ENCODE peak calls at places on chromosome 10, in six cellular contexts. One of them, this sample, is unnamed.

GRCh38 chr10:47364911-47365310 is 16.7 kb downstream of the RBP3 start:
- DNase-seq in iPS DF 6.9: no peak
- DNase-seq in cardiac muscle cell: no peak
- DNase-seq in suprapubic skin: peak; percentile 54
- DNase-seq in mesendoderm: no peak
- DNase-seq in neuronal stem cell: no peak
- DNase-seq in this sample: no peak

GRCh38 chr10:97176226-97176625 is 9.5 kb downstream of the SLIT1 start:
- DNase-seq in iPS DF 6.9: no peak
- DNase-seq in mesendoderm: no peak
- DNase-seq in neuronal stem cell: no peak
- DNase-seq in suprapubic skin: no peak
- DNase-seq in cardiac muscle cell: no peak
- DNase-seq in this sample: no peak

GRCh38 chr10:16787361-16787791 is 29.8 kb downstream of the RSU1 start:
- DNase-seq in suprapubic skin: no peak
- DNase-seq in iPS DF 6.9: no peak
- DNase-seq in cardiac muscle cell: no peak
- DNase-seq in mesendoderm: no peak
- DNase-seq in neuronal stem cell: no peak
- DNase-seq in this sample: no peak

GRCh38 chr10:98316661-98317060 is 48.7 kb upstream of the LOXL4 start:
- DNase-seq in neuronal stem cell: no peak
- DNase-seq in suprapubic skin: no peak
- DNase-seq in iPS DF 6.9: no peak
- DNase-seq in cardiac muscle cell: no peak
- DNase-seq in mesendoderm: no peak
- DNase-seq in this sample: no peak

GRCh38 chr10:125113661-125114388 is 46.5 kb downstream of the CTBP2 start:
- DNase-seq in suprapubic skin: no peak
- DNase-seq in neuronal stem cell: no peak
- DNase-seq in iPS DF 6.9: no peak
- DNase-seq in mesendoderm: no peak
- DNase-seq in cardiac muscle cell: peak; percentile 56
- DNase-seq in this sample: no peak

GRCh38 chr10:3173173-3173878 is 744 bp upstream of the PITRM1 start:
- DNase-seq in mesendoderm: peak; percentile 99
- DNase-seq in suprapubic skin: peak; percentile 92
- DNase-seq in cardiac muscle cell: no peak
- DNase-seq in iPS DF 6.9: no peak
- DNase-seq in neuronal stem cell: no peak
- DNase-seq in this sample: peak; percentile 96

GRCh38 chr10:4074559-4075407 is 289.8 kb upstream of the KLF6 start:
- DNase-seq in mesendoderm: no peak
- DNase-seq in iPS DF 6.9: no peak
- DNase-seq in suprapubic skin: no peak
- DNase-seq in cardiac muscle cell: no peak
- DNase-seq in neuronal stem cell: no peak
- DNase-seq in this sample: no peak

GRCh38 chr10:114618722-114619121 is 39.4 kb downstream of the ABLIM1 start:
- DNase-seq in iPS DF 6.9: no peak
- DNase-seq in suprapubic skin: no peak
- DNase-seq in mesendoderm: no peak
- DNase-seq in neuronal stem cell: no peak
- DNase-seq in cardiac muscle cell: peak; percentile 72
- DNase-seq in this sample: no peak

GRCh38 chr10:36126076-36126475 is 484.0 kb upstream of the FZD8 start:
- DNase-seq in cardiac muscle cell: no peak
- DNase-seq in neuronal stem cell: no peak
- DNase-seq in mesendoderm: no peak
- DNase-seq in iPS DF 6.9: no peak
- DNase-seq in suprapubic skin: no peak
- DNase-seq in this sample: no peak

GRCh38 chr10:96287392-96288105 is 16.2 kb upstream of the BLNK start:
- DNase-seq in cardiac muscle cell: peak; percentile 18
- DNase-seq in mesendoderm: no peak
- DNase-seq in iPS DF 6.9: no peak
- DNase-seq in neuronal stem cell: no peak
- DNase-seq in suprapubic skin: no peak
- DNase-seq in this sample: no peak

GRCh38 chr10:132546567-132547420 is 9.2 kb downstream of the INPP5A start:
- DNase-seq in neuronal stem cell: no peak
- DNase-seq in iPS DF 6.9: no peak
- DNase-seq in mesendoderm: no peak
- DNase-seq in cardiac muscle cell: no peak
- DNase-seq in suprapubic skin: no peak
- DNase-seq in this sample: no peak

GRCh38 chr10:132543916-132544743 is 6.5 kb downstream of the INPP5A start:
- DNase-seq in neuronal stem cell: no peak
- DNase-seq in suprapubic skin: no peak
- DNase-seq in cardiac muscle cell: no peak
- DNase-seq in mesendoderm: no peak
- DNase-seq in iPS DF 6.9: no peak
- DNase-seq in this sample: no peak

GRCh38 chr10:132547421-132547861 is 9.9 kb downstream of the INPP5A start:
- DNase-seq in cardiac muscle cell: no peak
- DNase-seq in suprapubic skin: no peak
- DNase-seq in mesendoderm: no peak
- DNase-seq in neuronal stem cell: no peak
- DNase-seq in iPS DF 6.9: no peak
- DNase-seq in this sample: no peak

GRCh38 chr10:132544744-132545658 is 7.4 kb downstream of the INPP5A start:
- DNase-seq in iPS DF 6.9: no peak
- DNase-seq in mesendoderm: no peak
- DNase-seq in suprapubic skin: no peak
- DNase-seq in cardiac muscle cell: no peak
- DNase-seq in neuronal stem cell: no peak
- DNase-seq in this sample: no peak

DNA sequence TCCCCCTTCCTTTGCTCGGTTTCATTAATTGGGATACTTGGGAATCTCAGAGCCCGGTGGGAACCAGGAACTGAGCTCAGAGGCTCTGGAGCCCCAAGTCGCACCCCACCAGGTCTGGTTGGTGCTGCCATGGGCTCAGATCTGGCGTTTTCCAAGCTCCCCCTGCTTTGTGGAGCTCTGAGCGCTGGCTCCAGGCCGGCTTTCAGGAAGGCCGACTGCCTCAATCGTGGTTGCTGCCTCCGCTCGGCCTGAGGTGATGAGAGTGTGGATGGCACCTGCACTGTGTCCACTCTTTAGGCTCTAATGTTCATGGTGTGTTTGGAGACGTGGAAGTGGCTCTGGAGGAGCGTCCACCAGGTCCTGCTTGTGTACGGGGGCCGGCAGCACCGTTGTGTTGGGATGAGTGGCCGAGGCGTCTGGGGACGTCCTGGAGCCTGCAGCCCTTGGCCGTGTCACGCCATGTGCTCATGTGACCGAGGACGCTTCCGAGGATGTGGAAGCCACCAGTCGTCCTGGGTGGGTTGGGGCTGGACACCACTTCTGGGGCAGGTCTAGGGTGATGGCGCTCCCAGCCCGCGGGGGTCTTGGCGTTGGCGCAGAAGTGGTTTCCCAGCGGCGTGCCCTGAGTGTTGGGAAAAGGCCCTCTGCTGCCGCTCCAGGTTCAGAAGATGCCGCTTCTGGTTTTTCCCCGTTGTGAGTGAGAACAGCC is 8.2 kb downstream of the INPP5A start:
- DNase-seq in neuronal stem cell: no peak
- DNase-seq in cardiac muscle cell: no peak
- DNase-seq in iPS DF 6.9: no peak
- DNase-seq in suprapubic skin: no peak
- DNase-seq in mesendoderm: no peak
- DNase-seq in this sample: no peak
- H3K27ac ChIP-seq in neuronal stem cell: no peak overlapping the region
- H3K27ac ChIP-seq in cardiac muscle cell: no peak overlapping the region
- H3K27ac ChIP-seq in iPS DF 6.9: no peak overlapping the region
- H3K27ac ChIP-seq in suprapubic skin: no peak overlapping the region
- H3K27ac ChIP-seq in mesendoderm: no peak overlapping the region
- H3K27ac ChIP-seq in this sample: no peak overlapping the region

GRCh38 chr10:71848325-71849277 is 2.5 kb downstream of the PSAP start:
- DNase-seq in mesendoderm: no peak
- DNase-seq in suprapubic skin: no peak
- DNase-seq in iPS DF 6.9: no peak
- DNase-seq in cardiac muscle cell: no peak
- DNase-seq in neuronal stem cell: no peak
- DNase-seq in this sample: no peak
- H3K4me3 ChIP-seq in mesendoderm: no peak overlapping the region
- H3K4me3 ChIP-seq in suprapubic skin: peak overlapping the region; percentile 100
- H3K4me3 ChIP-seq in iPS DF 6.9: no peak overlapping the region
- H3K4me3 ChIP-seq in cardiac muscle cell: no peak overlapping the region
- H3K4me3 ChIP-seq in neuronal stem cell: no peak overlapping the region
- H3K4me3 ChIP-seq in this sample: no peak overlapping the region

GRCh38 chr10:92688573-92688926 is 1.2 kb upstream of the HHEX start:
- DNase-seq in cardiac muscle cell: no peak
- DNase-seq in mesendoderm: no peak
- DNase-seq in neuronal stem cell: no peak
- DNase-seq in iPS DF 6.9: no peak
- DNase-seq in suprapubic skin: no peak
- DNase-seq in this sample: no peak

GRCh38 chr10:92690211-92691041 is 671 bp downstream of the HHEX start:
- DNase-seq in cardiac muscle cell: peak; percentile 6
- DNase-seq in neuronal stem cell: peak; percentile 29
- DNase-seq in suprapubic skin: no peak
- DNase-seq in mesendoderm: peak; percentile 51
- DNase-seq in iPS DF 6.9: no peak
- DNase-seq in this sample: peak; percentile 60

GRCh38 chr10:92689663-92690210 is at the start of gene HHEX:
- DNase-seq in iPS DF 6.9: peak; percentile 1
- DNase-seq in suprapubic skin: no peak
- DNase-seq in neuronal stem cell: peak; percentile 18
- DNase-seq in cardiac muscle cell: peak; percentile 52
- DNase-seq in mesendoderm: peak; percentile 52
- DNase-seq in this sample: no peak

GRCh38 chr10:92691042-92691590 is 1.4 kb downstream of the HHEX start:
- DNase-seq in neuronal stem cell: no peak
- DNase-seq in suprapubic skin: no peak
- DNase-seq in iPS DF 6.9: peak; percentile 4
- DNase-seq in cardiac muscle cell: no peak
- DNase-seq in mesendoderm: peak; percentile 60
- DNase-seq in this sample: no peak

DNA sequence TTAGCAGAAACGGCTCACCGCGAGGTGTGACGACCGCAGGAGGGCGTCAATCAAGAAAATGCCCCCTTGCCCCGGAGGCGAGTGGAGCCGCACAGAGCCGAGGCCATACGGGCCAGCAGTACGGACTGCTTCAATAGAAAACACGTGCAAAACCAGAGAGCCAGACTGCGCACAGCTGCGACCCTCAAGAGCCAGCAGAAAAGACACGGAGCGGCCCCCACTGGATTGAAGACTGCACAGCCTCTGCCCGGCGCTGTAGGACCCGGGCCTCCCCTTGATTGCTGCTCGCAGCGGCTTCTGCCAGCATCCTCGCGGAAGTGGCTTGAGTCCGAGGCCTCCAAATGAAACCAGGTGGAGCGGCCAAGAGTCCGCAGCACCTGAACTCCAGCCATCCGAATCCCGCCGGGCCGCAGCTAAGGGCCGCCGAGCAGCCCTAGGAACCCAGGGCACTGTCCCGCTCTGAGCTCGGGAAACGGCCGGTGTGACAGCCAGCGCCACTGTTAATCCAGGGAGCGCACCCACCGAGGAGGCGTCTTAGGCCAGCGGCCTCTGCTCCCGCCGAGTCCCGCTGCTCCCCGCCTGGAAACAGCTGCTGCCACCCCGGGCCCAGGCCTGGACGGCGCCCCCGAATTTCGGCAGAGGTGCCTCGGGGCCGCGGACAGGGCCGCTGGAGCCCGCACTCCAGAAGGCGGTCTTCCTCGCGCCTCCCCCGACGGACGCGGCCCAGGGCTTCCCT is 660 bp upstream of the HHEX start:
- DNase-seq in mesendoderm: peak; percentile 59
- DNase-seq in iPS DF 6.9: peak; percentile 25
- DNase-seq in neuronal stem cell: peak; percentile 29
- DNase-seq in suprapubic skin: no peak
- DNase-seq in cardiac muscle cell: peak; percentile 39
- DNase-seq in this sample: peak; percentile 64
- H3K27me3 ChIP-seq in mesendoderm: peaks cover 18% of the 10 kb centered on the region
- H3K27me3 ChIP-seq in iPS DF 6.9: peaks cover 30% of the 10 kb centered on the region
- H3K27me3 ChIP-seq in neuronal stem cell: peaks cover 51% of the 10 kb centered on the region
- H3K27me3 ChIP-seq in suprapubic skin: peaks cover 57% of the 10 kb centered on the region
- H3K27me3 ChIP-seq in cardiac muscle cell: peaks cover 69% of the 10 kb centered on the region
- H3K27me3 ChIP-seq in this sample: no peaks in the 10 kb centered on the region

DNA sequence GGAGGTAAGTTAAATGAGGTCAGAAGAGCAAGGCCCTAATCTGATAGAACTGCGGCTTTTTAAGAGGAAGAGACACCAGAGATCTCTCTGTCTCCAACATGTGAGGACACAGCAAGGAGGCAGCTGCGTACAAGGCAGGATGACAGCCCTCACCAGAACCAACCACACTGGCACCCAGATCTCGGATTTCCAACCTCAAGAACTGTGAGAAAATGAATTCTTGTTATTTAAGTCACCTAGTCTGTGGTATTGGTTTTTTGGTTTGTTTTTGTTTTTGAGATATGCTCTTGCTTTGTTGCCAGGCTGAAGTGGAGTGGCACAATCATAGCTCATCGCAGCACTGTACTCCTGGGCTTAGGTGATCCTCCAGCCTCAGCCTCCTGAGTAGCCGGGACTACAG is 127.2 kb downstream of the DLG5 start:
- DNase-seq in iPS DF 6.9: no peak
- DNase-seq in neuronal stem cell: no peak
- DNase-seq in suprapubic skin: no peak
- DNase-seq in cardiac muscle cell: no peak
- DNase-seq in mesendoderm: no peak
- DNase-seq in this sample: peak; percentile 5
- H3K27ac ChIP-seq in iPS DF 6.9: no peak overlapping the region
- H3K27ac ChIP-seq in neuronal stem cell: no peak overlapping the region
- H3K27ac ChIP-seq in suprapubic skin: no peak overlapping the region
- H3K27ac ChIP-seq in cardiac muscle cell: no peak overlapping the region
- H3K27ac ChIP-seq in mesendoderm: no peak overlapping the region
- H3K27ac ChIP-seq in this sample: no peak overlapping the region